ENCODE peak calls at places on chromosomes 13 and 19, in eight cellular contexts. W is K562, G is aorta, C is stomach, O is spleen, Z is tibial nerve, A is IMR-90, M is heart right ventricle. D is an unnamed sample. For H3K9me3, H3K4me1 and H3K36me3, the result is how much of the 10 kb centered on the place peaks cover.

GRCh38 chr19:38551450-38551813 is 66.3 kb downstream of the MAP4K1 start:
- DNase-seq in M (no peak), G (no peak), W (no peak), C (no peak), A (no peak), O (no peak), Z (no peak), D (no peak)

GRCh38 chr13:90055760-90056159 is 1291.7 kb upstream of the MIR17HG start:
- DNase-seq in W (no peak), G (no peak), C (no peak), M (no peak), A (no peak), Z (no peak), O (no peak), D (no peak)

GRCh38 chr19:56689198-56689597 is 17.6 kb upstream of the ZNF835 start:
- DNase-seq in W (no peak), A (no peak), Z (no peak), O (no peak), G (no peak), C (no peak), M (no peak), D (no peak)

GRCh38 chr19:33409906-33410685 is 36.6 kb downstream of the CEBPG start:
- DNase-seq in C (no peak), O (no peak), W (no peak), M (no peak), Z (no peak), G (no peak), A (no peak), D (no peak)

GRCh38 chr13:27161423-27161822 is 10.2 kb downstream of the USP12 start:
- DNase-seq in A (no peak), G (no peak), O (no peak), C (no peak), M (no peak), W (no peak), Z (no peak), D (no peak)

GRCh38 chr13:39527961-39528720 is 74.9 kb downstream of the LHFPL6 start:
- DNase-seq in O (no peak), G (peak), M (no peak), C (no peak), A (peak), W (no peak), Z (no peak), D (no peak)

GRCh38 chr19:55703790-55704215 is 28.8 kb downstream of the EPN1 start:
- DNase-seq in M (peak), G (peak), A (no peak), W (peak), Z (peak), C (peak), O (peak), D (no peak)

GRCh38 chr13:44304433-44304725 is 69.2 kb upstream of the SERP2 start:
- DNase-seq in A (no peak), Z (no peak), C (no peak), O (no peak), W (no peak), M (no peak), G (no peak), D (no peak)

GRCh38 chr19:11499890-11500420 is 5.7 kb downstream of the ZNF653 start:
- DNase-seq in G (no peak), M (no peak), C (no peak), Z (no peak), A (no peak), O (no peak), W (peak), D (no peak)

GRCh38 chr19:45883586-45883880 is 2.4 kb downstream of the IRF2BP1 start:
- DNase-seq in Z (no peak), A (no peak), W (no peak), O (no peak), C (no peak), G (no peak), M (no peak), D (no peak)
- H3K9me3 ChIP-seq in Z (under half), A (under half), W (under half), O (under half), C (under half), G (under half), M (under half), D (under half)

DNA sequence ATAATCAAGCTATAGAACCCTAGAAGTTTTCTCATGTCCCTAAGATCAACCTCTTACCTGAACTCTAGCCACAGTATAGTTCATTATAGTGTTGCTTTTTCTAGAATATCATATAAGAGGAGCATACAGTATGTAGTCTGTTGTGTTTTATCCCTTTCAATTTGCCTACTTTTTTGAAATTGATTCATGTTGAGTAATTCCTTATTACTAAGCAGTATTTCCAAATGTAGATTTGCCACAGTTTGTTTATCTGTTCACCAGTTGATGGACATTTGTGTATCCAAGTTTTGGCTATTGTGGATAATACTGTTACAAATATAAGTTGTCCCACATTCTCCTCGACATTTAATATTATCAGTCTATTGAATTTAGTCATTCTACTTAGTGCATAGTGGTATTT is 138.0 kb downstream of the LMO7 start:
- DNase-seq in A (peak), Z (no peak), C (no peak), M (no peak), O (no peak), G (no peak), W (no peak), D (no peak)
- H3K4me1 ChIP-seq in A (under half), Z (under half), C (half or more), M (under half), O (under half), G (under half), W (under half), D (under half)

GRCh38 chr19:49861541-49862410 is 5.6 kb downstream of the PNKP start:
- DNase-seq in O (peak), Z (no peak), G (no peak), A (no peak), C (peak), M (no peak), W (no peak), D (no peak)

GRCh38 chr19:49860716-49861100 is 6.7 kb downstream of the PNKP start:
- DNase-seq in W (no peak), M (no peak), A (no peak), C (no peak), O (no peak), Z (no peak), G (peak), D (no peak)

GRCh38 chr19:49862411-49863253 is 4.7 kb downstream of the PNKP start:
- DNase-seq in C (no peak), Z (no peak), M (no peak), O (peak), G (peak), W (peak), A (no peak), D (no peak)

GRCh38 chr19:49859838-49860715 is 7.3 kb downstream of the PNKP start:
- DNase-seq in Z (no peak), A (no peak), G (peak), C (no peak), O (no peak), M (no peak), W (no peak), D (no peak)

DNA sequence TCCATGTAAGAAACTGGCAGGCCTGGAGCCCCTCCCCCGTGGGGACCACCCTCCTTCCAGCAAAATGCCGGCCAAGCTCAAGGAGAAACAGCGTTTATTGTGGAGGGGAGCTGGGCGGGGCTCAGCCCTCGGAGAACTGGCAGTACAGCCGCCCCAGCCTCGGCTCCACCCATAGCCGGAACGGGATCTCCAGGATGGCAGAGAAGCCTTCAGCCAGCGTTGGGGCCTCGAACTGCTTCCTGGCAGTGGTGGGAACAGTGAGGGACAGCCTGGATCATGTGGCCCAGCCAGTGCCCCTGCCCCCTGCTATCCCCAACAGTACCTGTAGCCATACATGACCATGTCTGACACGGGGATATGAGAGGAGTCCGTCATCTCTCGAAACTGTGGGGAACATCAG is 6.2 kb downstream of the PNKP start:
- DNase-seq in C (peak), A (no peak), G (peak), M (peak), Z (peak), W (no peak), O (peak), D (peak)
- H3K36me3 ChIP-seq in C (half or more), A (half or more), G (under half), M (half or more), Z (under half), W (half or more), O (half or more), D (half or more)

DNA sequence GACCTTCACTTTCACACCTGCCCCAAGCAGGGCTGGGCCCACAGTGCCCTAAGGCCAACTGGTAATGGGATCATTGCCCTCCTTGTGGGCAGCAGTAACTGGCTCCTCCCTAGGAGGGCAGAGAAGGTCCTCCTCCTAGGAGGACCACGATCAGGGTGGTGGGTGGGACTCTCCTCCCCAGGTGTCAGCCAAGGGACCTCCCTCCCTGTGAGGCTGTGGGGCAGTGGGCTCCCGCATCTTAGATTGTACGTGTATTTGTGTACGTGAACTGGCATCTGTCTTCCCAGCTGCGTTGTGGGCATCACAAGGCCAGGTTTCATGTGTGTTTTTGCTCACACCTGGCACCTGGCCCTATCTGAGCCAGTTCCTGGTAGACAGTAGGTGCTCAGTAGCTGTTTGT is 111.8 kb downstream of the SOX1 start:
- DNase-seq in W (no peak), A (no peak), G (peak), O (no peak), C (no peak), M (no peak), Z (no peak), D (no peak)
- H3K9me3 ChIP-seq in W (under half), A (half or more), G (under half), O (under half), C (under half), M (under half), Z (under half), D (under half)

D was measured in HAP-1.